ENCODE peak calls at places on chromosomes 3 and 15, in nine cellular contexts. G is stimulated activated CD4-positive, alpha-beta T cell treated with anti-CD3 and anti-CD28 coated beads, Interleukin-15, amount 100 ng/mL, for 24 hours; A is DMS79 treated with DMSO at 0.1 percent for 48 hours; O is M059J; S is T1000; Q is GM03348; Z is C1 segment of cervical spinal cord; Y is Right ventricle myocardium superior; U is stimulated activated CD8-positive, alpha-beta memory T cell treated with anti-CD3 and anti-CD28 coated beads, Interleukin-15, amount 100 ng/mL, for 1 hour. H is an unnamed sample.

GRCh38 chr3:180860180-180860858 is 52.2 kb upstream of the FXR1 start:
- DNase-seq in U (no peak), Z (no peak), O (no peak), Q (no peak), S (no peak), A (no peak), G (no peak), Y (no peak), H (no peak)

GRCh38 chr3:124834723-124835718 is 52.1 kb downstream of the ITGB5 start:
- DNase-seq in Z (no peak), Y (peak; percentile 59), G (peak; percentile 61), U (peak; percentile 6), S (peak; percentile 26), Q (no peak), A (peak; percentile 92), O (peak; percentile 95), H (peak; percentile 32)

GRCh38 chr15:89647191-89647851 is 7.9 kb downstream of the KIF7 start:
- DNase-seq in S (no peak), U (peak; percentile 24), Y (peak; percentile 91), Z (peak; percentile 2), Q (peak; percentile 92), O (no peak), A (no peak), G (peak; percentile 80), H (peak; percentile 80)

GRCh38 chr15:55514414-55514850 is 6.4 kb upstream of the DNAAF4 start:
- DNase-seq in U (no peak), A (peak; percentile 57), Y (no peak), O (no peak), S (no peak), G (no peak), Z (no peak), Q (no peak), H (no peak)

GRCh38 chr15:79130535-79131130 is 40.1 kb upstream of the RASGRF1 start:
- DNase-seq in Z (no peak), Y (no peak), G (no peak), A (no peak), S (no peak), Q (no peak), U (no peak), O (no peak), H (no peak)

GRCh38 chr15:69093127-69093526 is 67.3 kb upstream of the GLCE start:
- DNase-seq in Q (no peak), O (peak; percentile 23), S (no peak), Y (no peak), G (no peak), U (no peak), Z (no peak), A (no peak), H (peak; percentile 36)

GRCh38 chr3:55639886-55640765 is 153.0 kb upstream of the WNT5A start:
- DNase-seq in O (no peak), Q (no peak), Y (no peak), U (no peak), S (no peak), G (no peak), Z (no peak), A (no peak), H (no peak)

GRCh38 chr3:143442761-143443477 is 323.3 kb downstream of the CHST2 start:
- DNase-seq in Z (no peak), G (peak; percentile 24), Y (no peak), U (no peak), O (peak; percentile 65), S (no peak), Q (no peak), A (no peak), H (no peak)

GRCh38 chr15:29090617-29091466 is 178.8 kb downstream of the NSMCE3 start:
- DNase-seq in Y (no peak), S (no peak), Q (peak; percentile 62), Z (no peak), G (peak; percentile 64), O (no peak), A (no peak), U (peak; percentile 24), H (no peak)

GRCh38 chr3:177713921-177714900 is 516.9 kb upstream of the TBL1XR1 start:
- DNase-seq in U (no peak), G (no peak), Y (no peak), S (no peak), Q (peak; percentile 37), A (no peak), Z (no peak), O (no peak), H (no peak)

GRCh38 chr3:101685870-101686307 is 629 bp downstream of the RPL24 start:
- DNase-seq in O (peak; percentile 44), A (no peak), Y (no peak), U (no peak), S (no peak), G (no peak), Q (peak; percentile 5), Z (no peak), H (no peak)

GRCh38 chr3:140170612-140171011 is 235.6 kb downstream of the CLSTN2 start:
- DNase-seq in G (no peak), U (no peak), Z (no peak), O (peak; percentile 67), Y (no peak), A (no peak), S (no peak), Q (no peak), H (no peak)

GRCh38 chr3:125126323-125126722 is 70.5 kb upstream of the HEG1 start:
- DNase-seq in Q (no peak), Y (no peak), Z (no peak), A (no peak), S (no peak), O (no peak), U (no peak), G (no peak), H (no peak)

GRCh38 chr15:79442911-79443310 is 10.8 kb downstream of the MINAR1 start:
- DNase-seq in S (no peak), U (no peak), Z (no peak), O (no peak), G (no peak), Y (no peak), A (no peak), Q (no peak), H (no peak)

GRCh38 chr3:147392083-147392916 is 14.0 kb downstream of the ZIC4 start:
- DNase-seq in S (no peak), Q (peak; percentile 83), Y (no peak), U (no peak), G (no peak), O (peak; percentile 75), A (no peak), Z (peak; percentile 49), H (no peak)

GRCh38 chr3:160447544-160447943 is 2.0 kb downstream of the TRIM59 start:
- DNase-seq in Q (peak; percentile 16), Z (no peak), O (peak; percentile 23), G (no peak), Y (no peak), S (no peak), A (no peak), U (no peak), H (no peak)

GRCh38 chr15:63504247-63504978 is at the start of gene USP3:
- DNase-seq in Q (peak; percentile 96), Y (peak; percentile 96), U (peak; percentile 87), G (peak; percentile 93), A (peak; percentile 51), O (peak; percentile 87), Z (peak; percentile 87), S (peak; percentile 93), H (peak; percentile 95)

GRCh38 chr3:112931737-112932521 is 43.0 kb downstream of the CD200R1 start:
- DNase-seq in S (no peak), G (no peak), O (no peak), Q (no peak), Y (no peak), Z (no peak), A (no peak), U (no peak), H (no peak)